ENCODE peak calls at places on chromosomes 13 and 19, in five cellular contexts. W is kidney tubule cell; K is SW480; V is stimulated activated CD8-positive, alpha-beta memory T cell treated with anti-CD3 and anti-CD28 coated beads, Interleukin-7, amount 100 ng/mL, for 24 hours; H is stimulated activated CD4-positive, alpha-beta T cell treated with anti-CD3 and anti-CD28 coated beads, Interleukin-15, amount 100 ng/mL, for 1 hour. Z is an unnamed sample.

GRCh38 chr13:112934075-112934474 is 34.9 kb upstream of the MCF2L start:
- DNase-seq in W (no peak), K (no peak), V (no peak), H (no peak), Z (no peak)

GRCh38 chr19:51607920-51608562 is 22.2 kb downstream of the SIGLEC5 start:
- DNase-seq in W (peak), K (peak), V (peak), H (peak), Z (peak)

GRCh38 chr13:99057310-99057975 is 79.6 kb upstream of the DOCK9 start:
- DNase-seq in W (no peak), K (no peak), V (no peak), H (no peak), Z (no peak)

GRCh38 chr19:11286312-11286974 is 9.5 kb upstream of the TSPAN16 start:
- DNase-seq in W (no peak), K (no peak), V (no peak), H (no peak), Z (no peak)

GRCh38 chr19:44202470-44202869 is 9.9 kb upstream of the ZNF227 start:
- DNase-seq in W (no peak), K (no peak), V (no peak), H (no peak), Z (no peak)

GRCh38 chr13:52922961-52923360 is 74.5 kb upstream of the PCDH8 start:
- DNase-seq in W (no peak), K (no peak), V (no peak), H (no peak), Z (no peak)

GRCh38 chr19:18220632-18221275 is 5.5 kb downstream of the PDE4C start:
- DNase-seq in W (no peak), K (peak), V (no peak), H (no peak), Z (no peak)

GRCh38 chr19:3054972-3055740 is 7.1 kb downstream of the TLE5 start:
- DNase-seq in W (peak), K (peak), V (no peak), H (no peak), Z (no peak)

GRCh38 chr19:51027126-51027806 is 850 bp upstream of the KLK11 start:
- DNase-seq in W (no peak), K (no peak), V (no peak), H (no peak), Z (no peak)

GRCh38 chr13:63497601-63498000 is 2082.0 kb upstream of the PCDH20 start:
- DNase-seq in W (no peak), K (no peak), V (no peak), H (no peak), Z (no peak)

GRCh38 chr13:97905517-97905916 is 48.0 kb upstream of the IPO5 start:
- DNase-seq in W (no peak), K (no peak), V (no peak), H (no peak), Z (no peak)

GRCh38 chr19:45103625-45104319 is 10.8 kb downstream of the PPP1R37 start:
- DNase-seq in W (peak), K (peak), V (no peak), H (no peak), Z (no peak)

GRCh38 chr13:96696501-96696900 is 297.8 kb downstream of the OXGR1 start:
- DNase-seq in W (no peak), K (no peak), V (no peak), H (no peak), Z (no peak)

GRCh38 chr19:12996542-12997094 is 1.3 kb downstream of the NFIX start:
- DNase-seq in W (peak), K (no peak), V (no peak), H (no peak), Z (no peak)

GRCh38 chr13:113216165-113217056 is 7.0 kb downstream of the CUL4A start:
- DNase-seq in W (peak), K (peak), V (no peak), H (no peak), Z (no peak)

GRCh38 chr19:30224689-30225606 is 147.2 kb upstream of the ZNF536 start:
- DNase-seq in W (no peak), K (peak), V (no peak), H (no peak), Z (peak)

GRCh38 chr19:4870025-4870700 is 2.7 kb upstream of the PLIN3 start:
- DNase-seq in W (peak), K (peak), V (no peak), H (no peak), Z (peak)

GRCh38 chr13:95226932-95227718 is 74.1 kb downstream of the ABCC4 start:
- DNase-seq in W (no peak), K (no peak), V (no peak), H (no peak), Z (no peak)

GRCh38 chr13:112885782-112886268 is 83.2 kb upstream of the MCF2L start:
- DNase-seq in W (peak), K (peak), V (no peak), H (no peak), Z (peak)

GRCh38 chr13:64538711-64539110 is 2691.4 kb downstream of the PCDH9 start:
- DNase-seq in W (no peak), K (no peak), V (no peak), H (no peak), Z (no peak)

GRCh38 chr13:105342421-105342820 is 1193.0 kb downstream of the EFNB2 start:
- DNase-seq in W (peak), K (no peak), V (no peak), H (no peak), Z (no peak)